ENCODE peak calls at places on chromosome 18, in seven cellular contexts. K, M, A, C, N, Z and U are unnamed samples.

GRCh38 chr18:75167759-75168211 is 41.2 kb downstream of the PTGR3 start:
- DNase-seq in N (no peak), C (peak), K (no peak), Z (no peak), A (peak), M (no peak), U (no peak)

GRCh38 chr18:24530630-24531111 is 70.2 kb downstream of the HRH4 start:
- DNase-seq in A (no peak), N (no peak), Z (no peak), M (no peak), C (peak), K (no peak), U (peak)

GRCh38 chr18:26721876-26722581 is 143.5 kb downstream of the AQP4 start:
- DNase-seq in C (no peak), N (no peak), A (no peak), M (no peak), K (no peak), Z (no peak), U (no peak)

GRCh38 chr18:11165138-11165537 is 15.8 kb upstream of the PIEZO2 start:
- DNase-seq in Z (no peak), K (no peak), N (no peak), M (no peak), C (no peak), A (no peak), U (no peak)

GRCh38 chr18:20971886-20972267 is 139.7 kb downstream of the ROCK1 start:
- DNase-seq in C (peak), K (no peak), Z (no peak), M (peak), A (no peak), N (peak), U (no peak)

GRCh38 chr18:2847341-2848144 is 737 bp downstream of the EMILIN2 start:
- DNase-seq in A (peak), M (peak), Z (peak), K (no peak), N (peak), C (no peak), U (no peak)

GRCh38 chr18:61901334-61901986 is 8.7 kb upstream of the RNF152 start:
- DNase-seq in A (peak), Z (peak), C (peak), N (peak), K (no peak), M (peak), U (no peak)

GRCh38 chr18:2569338-2570207 is 1.7 kb downstream of the METTL4 start:
- DNase-seq in M (peak), Z (no peak), K (no peak), C (no peak), A (no peak), N (no peak), U (no peak)

GRCh38 chr18:362914-363295 is 95.1 kb upstream of the THOC1 start:
- DNase-seq in N (no peak), A (no peak), C (no peak), M (no peak), K (no peak), Z (no peak), U (no peak)

GRCh38 chr18:52920665-52921064 is 580.7 kb downstream of the DCC start:
- DNase-seq in N (no peak), K (no peak), A (no peak), C (no peak), Z (no peak), M (no peak), U (no peak)

GRCh38 chr18:23703057-23703986 is 14.1 kb downstream of the LAMA3 start:
- DNase-seq in A (no peak), Z (peak), C (peak), K (no peak), M (peak), N (peak), U (no peak)

GRCh38 chr18:75334869-75335268 is 92.6 kb downstream of the SMIM21 start:
- DNase-seq in A (no peak), C (no peak), N (no peak), M (no peak), Z (no peak), K (no peak), U (no peak)

GRCh38 chr18:42614619-42615293 is 500.7 kb downstream of the RIT2 start:
- DNase-seq in M (no peak), K (no peak), N (no peak), A (no peak), C (no peak), Z (no peak), U (no peak)

GRCh38 chr18:8322486-8322885 is 286.8 kb upstream of the RAB12 start:
- DNase-seq in K (no peak), N (no peak), Z (no peak), A (no peak), C (no peak), M (no peak), U (no peak)

GRCh38 chr18:45690975-45691815 is 32.8 kb upstream of the SLC14A1 start:
- DNase-seq in C (peak), Z (peak), A (peak), N (peak), M (peak), K (peak), U (peak)

GRCh38 chr18:14963246-14963645 is 215.3 kb downstream of the ANKRD30B start:
- DNase-seq in N (no peak), M (no peak), Z (no peak), C (no peak), K (no peak), A (no peak), U (no peak)

GRCh38 chr18:38367473-38367872 is 801.9 kb upstream of the CELF4 start:
- DNase-seq in M (no peak), Z (no peak), N (no peak), K (no peak), C (no peak), A (no peak), U (no peak)

GRCh38 chr18:5455644-5456043 is 88.2 kb downstream of the EPB41L3 start:
- DNase-seq in C (peak), A (no peak), K (no peak), Z (no peak), N (no peak), M (no peak), U (no peak)

GRCh38 chr18:46374850-46375249 is 270.7 kb downstream of the HAUS1 start:
- DNase-seq in Z (no peak), K (peak), C (no peak), A (no peak), M (peak), N (no peak), U (no peak)

GRCh38 chr18:48884306-48885235 is 66.2 kb downstream of the SMAD7 start:
- DNase-seq in Z (no peak), C (no peak), M (no peak), N (no peak), K (no peak), A (peak), U (no peak)

GRCh38 chr18:23784811-23785245 is 95.6 kb downstream of the LAMA3 start:
- DNase-seq in Z (no peak), K (no peak), M (no peak), N (no peak), C (peak), A (no peak), U (no peak)

GRCh38 chr18:27184115-27185024 is 738 bp downstream of the CHST9 start:
- DNase-seq in N (peak), C (no peak), K (no peak), M (no peak), Z (no peak), A (peak), U (peak)

GRCh38 chr18:75276813-75277628 is 66.4 kb downstream of the TSHZ1 start:
- DNase-seq in C (peak), M (no peak), A (no peak), Z (no peak), N (no peak), K (no peak), U (no peak)

GRCh38 chr18:6207119-6207518 is 207.6 kb downstream of the L3MBTL4 start:
- DNase-seq in C (peak), Z (no peak), K (no peak), N (no peak), A (no peak), M (no peak), U (no peak)

GRCh38 chr18:25233582-25234362 is 118.2 kb downstream of the ZNF521 start:
- DNase-seq in K (no peak), A (no peak), M (no peak), N (no peak), Z (no peak), C (peak), U (no peak)

GRCh38 chr18:68314403-68314802 is 400.5 kb downstream of the TMX3 start:
- DNase-seq in A (no peak), K (no peak), Z (no peak), M (no peak), N (no peak), C (peak), U (no peak)

GRCh38 chr18:46152436-46152807 is 48.2 kb downstream of the HAUS1 start:
- DNase-seq in C (peak), Z (no peak), N (no peak), K (peak), M (no peak), A (no peak), U (no peak)

GRCh38 chr18:43115076-43116035 is at the start of gene RIT2:
- DNase-seq in C (no peak), M (no peak), Z (no peak), A (no peak), K (no peak), N (no peak), U (peak)

GRCh38 chr18:64330161-64330560 is 181.3 kb upstream of the LINC00305 start:
- DNase-seq in Z (no peak), A (peak), N (peak), K (no peak), C (no peak), M (no peak), U (no peak)

GRCh38 chr18:5628512-5629255 is 84.9 kb upstream of the EPB41L3 start:
- DNase-seq in C (peak), Z (peak), K (no peak), A (peak), N (peak), M (no peak), U (peak)

GRCh38 chr18:67599277-67599676 is 82.8 kb upstream of the DSEL start:
- DNase-seq in N (no peak), K (no peak), M (no peak), Z (no peak), C (peak), A (no peak), U (no peak)

GRCh38 chr18:35407871-35408481 is 30.8 kb upstream of the ZNF396 start:
- DNase-seq in M (peak), K (no peak), A (peak), C (peak), N (peak), Z (peak), U (no peak)

GRCh38 chr18:12767580-12768155 is 64.8 kb downstream of the PSMG2 start:
- DNase-seq in M (no peak), N (no peak), Z (no peak), C (no peak), K (no peak), A (no peak), U (no peak)

GRCh38 chr18:14999085-14999975 is 251.4 kb downstream of the ANKRD30B start:
- DNase-seq in N (no peak), Z (no peak), K (no peak), A (no peak), C (no peak), M (no peak), U (no peak)

GRCh38 chr18:9140984-9141383 is 4.4 kb downstream of the ANKRD12 start:
- DNase-seq in K (no peak), N (no peak), C (no peak), M (no peak), A (no peak), Z (no peak), U (no peak)

GRCh38 chr18:45662468-45662867 is 47.2 kb downstream of the SLC14A2 start:
- DNase-seq in C (peak), N (no peak), M (no peak), Z (no peak), A (peak), K (no peak), U (no peak)

GRCh38 chr18:135045-135444 is 23.3 kb upstream of the USP14 start:
- DNase-seq in Z (no peak), M (no peak), A (no peak), N (no peak), C (no peak), K (no peak), U (no peak)

GRCh38 chr18:28995319-28995718 is 818.4 kb upstream of the CDH2 start:
- DNase-seq in C (peak), K (no peak), N (no peak), Z (no peak), A (no peak), M (no peak), U (no peak)
- TF ChIP-seq CTCF in C (peak), K (no peak), N (no peak), Z (no peak), A (peak), M (no peak), U (no peak)

GRCh38 chr18:22219568-22220355 is 50.4 kb downstream of the GATA6 start:
- DNase-seq in K (no peak), N (no peak), Z (no peak), C (no peak), M (no peak), A (peak), U (no peak)
- TF ChIP-seq CTCF in K (no peak), N (no peak), Z (no peak), C (no peak), M (no peak), A (peak), U (no peak)

DNA sequence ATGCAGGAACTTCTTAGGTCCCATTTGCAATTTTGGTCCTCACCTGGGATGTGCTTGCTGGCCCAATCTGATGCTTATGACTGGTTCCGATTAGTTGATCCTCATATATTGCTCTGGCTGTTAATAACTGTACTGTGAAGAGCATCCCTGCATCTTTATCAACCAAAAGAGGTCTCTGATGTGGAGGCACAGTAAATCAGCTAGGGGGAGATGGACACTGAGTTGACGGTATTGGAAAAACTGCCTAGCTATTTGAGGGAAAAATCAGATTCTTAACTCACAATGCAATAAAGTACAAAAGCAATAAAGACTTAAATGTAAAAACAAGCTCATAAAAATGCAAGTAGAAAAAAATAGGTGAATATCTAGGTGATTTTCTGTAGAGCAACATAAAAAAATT is 188.0 kb upstream of the TCF4 start:
- DNase-seq in C (no peak), K (no peak), N (no peak), M (no peak), Z (no peak), A (no peak), U (no peak)
- TF ChIP-seq CTCF in C (no peak), K (no peak), N (no peak), M (no peak), Z (no peak), A (peak), U (peak)

GRCh38 chr18:74040008-74040407 is 107.6 kb downstream of the FBXO15 start:
- DNase-seq in A (no peak), K (no peak), M (no peak), Z (no peak), N (no peak), C (no peak), U (no peak)

DNA sequence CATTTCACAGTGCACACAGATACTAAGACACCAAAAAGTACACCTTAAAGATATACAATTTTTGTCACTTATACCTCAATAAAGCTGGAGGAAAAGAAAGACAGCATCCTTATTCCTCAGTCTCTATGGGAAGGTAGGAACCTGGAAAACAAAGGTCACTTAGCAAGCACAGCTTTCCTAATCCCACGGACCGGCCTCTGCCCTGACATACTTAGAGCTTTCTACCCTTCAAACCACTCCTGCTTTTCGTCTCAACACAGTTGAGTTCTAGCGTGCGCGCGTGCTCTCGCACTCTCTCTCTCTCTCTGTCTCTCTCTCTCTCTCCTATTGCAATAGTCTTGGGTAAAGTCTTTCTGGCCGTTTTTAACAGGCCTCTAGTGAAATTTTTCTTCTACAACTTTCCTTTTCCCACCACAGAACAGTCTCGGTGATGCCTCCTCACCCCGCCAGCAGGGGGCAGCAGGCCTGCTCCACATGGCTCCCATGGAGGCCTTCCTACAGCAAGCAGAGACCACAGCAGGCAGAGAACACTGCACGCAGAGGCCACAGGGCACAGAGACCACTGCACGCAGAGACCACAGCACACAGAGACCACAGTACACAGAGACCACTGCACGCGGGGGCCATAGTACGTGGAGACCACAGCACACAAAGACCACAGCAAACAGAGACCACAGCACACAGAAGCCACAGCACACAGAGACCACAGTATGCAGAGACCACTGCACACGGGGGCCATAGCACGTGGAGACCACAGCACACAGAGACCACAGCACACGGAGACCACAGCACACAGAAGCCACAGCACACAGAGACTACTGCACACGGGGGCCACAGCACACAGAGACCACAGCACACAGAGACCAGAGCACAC is 106.9 kb downstream of the FBXO15 start:
- DNase-seq in K (no peak), N (peak), M (peak), A (peak), C (peak), Z (no peak), U (no peak)
- TF ChIP-seq CTCF in K (no peak), N (peak), M (peak), A (peak), C (peak), Z (no peak), U (peak)

GRCh38 chr18:79245517-79246001 is 150.2 kb upstream of the NFATC1 start:
- DNase-seq in K (no peak), M (no peak), N (no peak), C (no peak), A (no peak), Z (no peak), U (no peak)

GRCh38 chr18:79248495-79249078 is 147.1 kb upstream of the NFATC1 start:
- DNase-seq in N (no peak), C (peak), K (no peak), Z (no peak), M (no peak), A (no peak), U (no peak)

GRCh38 chr18:79242246-79242645 is 153.5 kb upstream of the NFATC1 start:
- DNase-seq in Z (no peak), A (no peak), K (no peak), C (peak), N (no peak), M (no peak), U (no peak)

GRCh38 chr18:79250236-79250993 is 145.3 kb upstream of the NFATC1 start:
- DNase-seq in A (no peak), N (no peak), M (no peak), C (no peak), Z (no peak), K (no peak), U (no peak)

GRCh38 chr18:79246309-79247108 is 149.2 kb upstream of the NFATC1 start:
- DNase-seq in K (peak), N (peak), Z (peak), A (peak), M (peak), C (peak), U (peak)
- TF ChIP-seq CTCF in K (peak), N (peak), Z (peak), A (peak), M (peak), C (peak), U (peak)

DNA sequence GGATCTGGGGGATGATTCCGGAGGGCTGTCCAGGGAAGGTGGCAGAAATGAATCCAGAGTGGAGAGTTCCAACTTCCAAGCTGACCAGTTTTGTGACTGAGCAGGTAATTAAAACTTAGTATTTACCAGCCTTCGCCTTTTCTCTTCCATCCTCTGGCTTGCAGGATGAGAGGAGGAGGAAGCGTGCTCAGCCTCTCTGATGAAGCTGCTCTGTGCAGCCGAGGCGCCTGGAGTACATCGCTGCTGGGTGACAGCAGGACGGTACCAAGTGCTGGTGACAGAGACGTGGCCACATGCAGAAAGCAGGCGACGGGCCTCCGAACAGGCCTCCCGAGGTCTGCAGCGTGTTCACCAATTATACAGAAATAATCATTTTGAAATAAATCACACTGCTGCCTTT is 95.0 kb downstream of the MBP start:
- DNase-seq in N (no peak), C (no peak), Z (no peak), A (no peak), K (no peak), M (no peak), U (peak)
- TF ChIP-seq CTCF in N (no peak), C (no peak), Z (no peak), A (no peak), K (no peak), M (no peak), U (no peak)

GRCh38 chr18:31688601-31689000 is 4.2 kb upstream of the B4GALT6 start:
- DNase-seq in N (no peak), A (no peak), Z (no peak), K (no peak), C (no peak), M (no peak), U (no peak)

GRCh38 chr18:31687016-31687415 is 2.6 kb upstream of the B4GALT6 start:
- DNase-seq in A (no peak), K (no peak), N (no peak), M (no peak), C (no peak), Z (no peak), U (no peak)

GRCh38 chr18:31685097-31686082 is 1.0 kb upstream of the B4GALT6 start:
- DNase-seq in M (peak), N (peak), K (no peak), C (peak), A (peak), Z (peak), U (peak)

GRCh38 chr18:31686572-31686971 is 2.2 kb upstream of the B4GALT6 start:
- DNase-seq in Z (no peak), A (no peak), N (no peak), M (no peak), C (no peak), K (no peak), U (no peak)

DNA sequence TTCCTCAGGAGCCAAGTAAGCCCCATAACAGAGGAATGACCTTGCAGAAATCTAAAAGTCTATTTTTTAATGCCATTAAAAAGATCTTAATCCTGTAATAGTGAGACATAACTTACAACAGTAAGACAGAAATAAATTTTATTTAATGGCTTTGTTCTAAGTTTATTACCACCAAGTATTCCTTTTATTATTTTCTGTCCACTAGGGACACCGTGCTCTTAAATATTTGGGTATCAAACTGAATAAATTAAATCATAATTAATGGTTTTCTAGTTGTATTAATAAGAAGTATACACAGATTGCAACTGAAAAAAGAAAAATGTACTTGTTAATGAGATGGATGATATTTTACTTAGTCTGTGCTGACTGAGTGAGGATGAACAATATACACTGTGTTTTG is 3.1 kb upstream of the B4GALT6 start:
- DNase-seq in A (no peak), K (no peak), Z (no peak), M (no peak), C (no peak), N (no peak), U (no peak)
- TF ChIP-seq CTCF in A (peak), K (no peak), Z (no peak), M (no peak), C (peak), N (no peak), U (no peak)